ENCODE peak calls at places on chromosomes 7 and 10, in five cellular contexts. T, R, F, W and G are unnamed samples.

GRCh38 chr10:68212721-68213352 is 19.1 kb downstream of the ATOH7 start:
- DNase-seq in T (peak), R (peak), F (no peak), W (peak), G (no peak)

GRCh38 chr10:66378117-66378876 is 547.5 kb upstream of the LRRTM3 start:
- DNase-seq in T (no peak), R (no peak), F (no peak), W (no peak), G (no peak)

GRCh38 chr10:132452216-132452650 is 55.2 kb downstream of the PWWP2B start:
- DNase-seq in T (no peak), R (no peak), F (peak), W (no peak), G (no peak)

GRCh38 chr10:33301097-33301789 is 33.2 kb downstream of the NRP1 start:
- DNase-seq in T (no peak), R (no peak), F (no peak), W (no peak), G (no peak)

GRCh38 chr7:99597762-99598501 is at the start of gene TMEM225B:
- DNase-seq in T (no peak), R (no peak), F (no peak), W (no peak), G (no peak)

GRCh38 chr10:49569031-49569765 is 30.3 kb upstream of the ERCC6 start:
- DNase-seq in T (peak), R (no peak), F (no peak), W (no peak), G (no peak)

GRCh38 chr10:36492590-36493510 is 632.5 kb upstream of the ANKRD30A start:
- DNase-seq in T (peak), R (peak), F (no peak), W (no peak), G (no peak)

GRCh38 chr7:78081888-78082287 is 283.3 kb downstream of the PHTF2 start:
- DNase-seq in T (no peak), R (no peak), F (no peak), W (no peak), G (no peak)

GRCh38 chr7:468681-469590 is 50.7 kb downstream of the PDGFA start:
- DNase-seq in T (no peak), R (no peak), F (no peak), W (no peak), G (no peak)

GRCh38 chr7:137146996-137147720 is 196.4 kb downstream of the PTN start:
- DNase-seq in T (no peak), R (no peak), F (no peak), W (no peak), G (no peak)

GRCh38 chr10:98367626-98368451 is 47.1 kb downstream of the PYROXD2 start:
- DNase-seq in T (no peak), R (no peak), F (no peak), W (no peak), G (no peak)

GRCh38 chr10:100506596-100507356 is 12.9 kb downstream of the SEC31B start:
- DNase-seq in T (peak), R (no peak), F (no peak), W (no peak), G (no peak)

GRCh38 chr7:42236266-42237161 is 495 bp downstream of the GLI3 start:
- DNase-seq in T (no peak), R (no peak), F (no peak), W (no peak), G (peak)

GRCh38 chr7:108351715-108352114 is 104.5 kb downstream of the NRCAM start:
- DNase-seq in T (no peak), R (no peak), F (no peak), W (peak), G (no peak)

GRCh38 chr7:22255342-22255741 is 101.6 kb downstream of the RAPGEF5 start:
- DNase-seq in T (no peak), R (no peak), F (no peak), W (no peak), G (no peak)

GRCh38 chr7:127755965-127756364 is 104.0 kb downstream of the SND1 start:
- DNase-seq in T (no peak), R (no peak), F (no peak), W (no peak), G (no peak)

GRCh38 chr10:73879296-73880173 is 5.2 kb upstream of the CAMK2G start:
- DNase-seq in T (peak), R (peak), F (peak), W (peak), G (peak)

GRCh38 chr7:7595451-7595850 is 28.8 kb downstream of the MIOS start:
- DNase-seq in T (peak), R (peak), F (no peak), W (peak), G (no peak)

GRCh38 chr10:34489973-34490372 is 325.1 kb downstream of the PARD3 start:
- DNase-seq in T (peak), R (peak), F (no peak), W (no peak), G (no peak)